ENCODE peak calls at places on chromosome 12, in four cellular contexts. One of them, this sample, is unnamed.

GRCh38 chr12:65602579-65603295 is 221.5 kb upstream of the HMGA2 start:
- DNase-seq in activated naive CD8-positive, alpha-beta T cell treated with anti-CD3 and anti-CD28 coated beads, Interleukin-2, amount 50 U/mL, for 24 hours: peak; percentile 66
- DNase-seq in astrocyte of the spinal cord: peak; percentile 97
- DNase-seq in HTR-8/SVneo: peak; percentile 81
- DNase-seq in this sample: peak; percentile 89

GRCh38 chr12:107337354-107338095 is 244.2 kb upstream of the CRY1 start:
- DNase-seq in activated naive CD8-positive, alpha-beta T cell treated with anti-CD3 and anti-CD28 coated beads, Interleukin-2, amount 50 U/mL, for 24 hours: peak; percentile 42
- DNase-seq in astrocyte of the spinal cord: peak; percentile 61
- DNase-seq in HTR-8/SVneo: no peak
- DNase-seq in this sample: no peak

GRCh38 chr12:5369298-5369697 is 62.6 kb upstream of the NTF3 start:
- DNase-seq in activated naive CD8-positive, alpha-beta T cell treated with anti-CD3 and anti-CD28 coated beads, Interleukin-2, amount 50 U/mL, for 24 hours: no peak
- DNase-seq in astrocyte of the spinal cord: no peak
- DNase-seq in HTR-8/SVneo: no peak
- DNase-seq in this sample: no peak

GRCh38 chr12:118850244-118850825 is 131.0 kb upstream of the SRRM4 start:
- DNase-seq in activated naive CD8-positive, alpha-beta T cell treated with anti-CD3 and anti-CD28 coated beads, Interleukin-2, amount 50 U/mL, for 24 hours: peak; percentile 13
- DNase-seq in astrocyte of the spinal cord: no peak
- DNase-seq in HTR-8/SVneo: no peak
- DNase-seq in this sample: no peak

GRCh38 chr12:108572166-108572790 is 9.9 kb downstream of the ISCU start:
- DNase-seq in activated naive CD8-positive, alpha-beta T cell treated with anti-CD3 and anti-CD28 coated beads, Interleukin-2, amount 50 U/mL, for 24 hours: no peak
- DNase-seq in astrocyte of the spinal cord: no peak
- DNase-seq in HTR-8/SVneo: no peak
- DNase-seq in this sample: peak; percentile 74

GRCh38 chr12:51177897-51178296 is 5.0 kb upstream of the TFCP2 start:
- DNase-seq in activated naive CD8-positive, alpha-beta T cell treated with anti-CD3 and anti-CD28 coated beads, Interleukin-2, amount 50 U/mL, for 24 hours: no peak
- DNase-seq in astrocyte of the spinal cord: no peak
- DNase-seq in HTR-8/SVneo: no peak
- DNase-seq in this sample: no peak

GRCh38 chr12:122518908-122519307 is 7.8 kb downstream of the RSRC2 start:
- DNase-seq in activated naive CD8-positive, alpha-beta T cell treated with anti-CD3 and anti-CD28 coated beads, Interleukin-2, amount 50 U/mL, for 24 hours: no peak
- DNase-seq in astrocyte of the spinal cord: no peak
- DNase-seq in HTR-8/SVneo: no peak
- DNase-seq in this sample: no peak

GRCh38 chr12:49231881-49232650 is 32.8 kb upstream of the TUBA1C start:
- DNase-seq in activated naive CD8-positive, alpha-beta T cell treated with anti-CD3 and anti-CD28 coated beads, Interleukin-2, amount 50 U/mL, for 24 hours: no peak
- DNase-seq in astrocyte of the spinal cord: peak; percentile 20
- DNase-seq in HTR-8/SVneo: no peak
- DNase-seq in this sample: no peak

GRCh38 chr12:7460375-7461259 is 16.7 kb upstream of the CD163L1 start:
- DNase-seq in activated naive CD8-positive, alpha-beta T cell treated with anti-CD3 and anti-CD28 coated beads, Interleukin-2, amount 50 U/mL, for 24 hours: peak; percentile 38
- DNase-seq in astrocyte of the spinal cord: peak; percentile 61
- DNase-seq in HTR-8/SVneo: peak; percentile 66
- DNase-seq in this sample: no peak

GRCh38 chr12:123891516-123892179 is 81.0 kb downstream of the CCDC92 start:
- DNase-seq in activated naive CD8-positive, alpha-beta T cell treated with anti-CD3 and anti-CD28 coated beads, Interleukin-2, amount 50 U/mL, for 24 hours: no peak
- DNase-seq in astrocyte of the spinal cord: peak; percentile 48
- DNase-seq in HTR-8/SVneo: no peak
- DNase-seq in this sample: no peak

GRCh38 chr12:74801625-74802024 is 264.0 kb downstream of the ATXN7L3B start:
- DNase-seq in activated naive CD8-positive, alpha-beta T cell treated with anti-CD3 and anti-CD28 coated beads, Interleukin-2, amount 50 U/mL, for 24 hours: no peak
- DNase-seq in astrocyte of the spinal cord: no peak
- DNase-seq in HTR-8/SVneo: no peak
- DNase-seq in this sample: no peak

GRCh38 chr12:48017496-48017895 is 13.2 kb upstream of the COL2A1 start:
- DNase-seq in activated naive CD8-positive, alpha-beta T cell treated with anti-CD3 and anti-CD28 coated beads, Interleukin-2, amount 50 U/mL, for 24 hours: no peak
- DNase-seq in astrocyte of the spinal cord: no peak
- DNase-seq in HTR-8/SVneo: no peak
- DNase-seq in this sample: no peak

GRCh38 chr12:115227137-115227615 is 543.2 kb upstream of the TBX3 start:
- DNase-seq in activated naive CD8-positive, alpha-beta T cell treated with anti-CD3 and anti-CD28 coated beads, Interleukin-2, amount 50 U/mL, for 24 hours: no peak
- DNase-seq in astrocyte of the spinal cord: peak; percentile 73
- DNase-seq in HTR-8/SVneo: peak; percentile 34
- DNase-seq in this sample: peak; percentile 71

GRCh38 chr12:74641262-74641661 is 103.6 kb downstream of the ATXN7L3B start:
- DNase-seq in activated naive CD8-positive, alpha-beta T cell treated with anti-CD3 and anti-CD28 coated beads, Interleukin-2, amount 50 U/mL, for 24 hours: no peak
- DNase-seq in astrocyte of the spinal cord: no peak
- DNase-seq in HTR-8/SVneo: no peak
- DNase-seq in this sample: no peak

GRCh38 chr12:11707535-11707934 is 58.1 kb downstream of the ETV6 start:
- DNase-seq in activated naive CD8-positive, alpha-beta T cell treated with anti-CD3 and anti-CD28 coated beads, Interleukin-2, amount 50 U/mL, for 24 hours: no peak
- DNase-seq in astrocyte of the spinal cord: no peak
- DNase-seq in HTR-8/SVneo: no peak
- DNase-seq in this sample: no peak

GRCh38 chr12:81257952-81258551 is 180.2 kb downstream of the ACSS3 start:
- DNase-seq in activated naive CD8-positive, alpha-beta T cell treated with anti-CD3 and anti-CD28 coated beads, Interleukin-2, amount 50 U/mL, for 24 hours: no peak
- DNase-seq in astrocyte of the spinal cord: peak; percentile 70
- DNase-seq in HTR-8/SVneo: peak; percentile 7
- DNase-seq in this sample: no peak

GRCh38 chr12:62332598-62332997 is 72.4 kb downstream of the USP15 start:
- DNase-seq in activated naive CD8-positive, alpha-beta T cell treated with anti-CD3 and anti-CD28 coated beads, Interleukin-2, amount 50 U/mL, for 24 hours: no peak
- DNase-seq in astrocyte of the spinal cord: peak; percentile 69
- DNase-seq in HTR-8/SVneo: no peak
- DNase-seq in this sample: no peak